ENCODE peak calls at places on chromosome 16, in ten cellular contexts. R is right cardiac atrium; Y is left lung; V is left ventricle myocardium inferior; C is cardiac muscle cell; E is CD8-positive, alpha-beta memory T cell; N is endodermal cell; X is neural progenitor cell; D is tibial artery; B is SJSA1. J is an unnamed sample.

GRCh38 chr16:86910146-86910805 is 331.9 kb downstream of the FOXL1 start:
- DNase-seq in N (no peak), V (no peak), R (no peak), X (no peak), E (no peak), C (no peak), B (peak; percentile 77), D (no peak), Y (no peak), J (no peak)

GRCh38 chr16:30699615-30700099 is 686 bp downstream of the SRCAP start:
- DNase-seq in B (no peak), Y (no peak), E (no peak), C (no peak), V (no peak), X (no peak), R (no peak), D (no peak), N (no peak), J (no peak)

GRCh38 chr16:82412770-82413169 is 214.0 kb upstream of the CDH13 start:
- DNase-seq in B (no peak), D (no peak), R (no peak), C (no peak), V (no peak), N (no peak), X (no peak), E (no peak), Y (no peak), J (no peak)

GRCh38 chr16:24626251-24626650 is 86.9 kb downstream of the RBBP6 start:
- DNase-seq in X (no peak), C (peak; percentile 74), E (no peak), V (no peak), B (no peak), D (no peak), Y (no peak), R (no peak), N (no peak), J (no peak)

GRCh38 chr16:48524348-48525200 is 85.4 kb downstream of the N4BP1 start:
- DNase-seq in V (no peak), B (no peak), C (no peak), X (no peak), R (no peak), D (no peak), Y (no peak), E (no peak), N (no peak), J (no peak)

GRCh38 chr16:81143921-81144471 is 47.8 kb upstream of the GCSH start:
- DNase-seq in Y (no peak), N (no peak), V (no peak), X (no peak), C (no peak), E (no peak), B (no peak), D (no peak), R (no peak), J (no peak)

GRCh38 chr16:27770271-27771196 is 220.6 kb downstream of the KATNIP start:
- DNase-seq in V (no peak), R (no peak), B (no peak), C (no peak), E (no peak), D (no peak), Y (no peak), X (no peak), N (no peak), J (no peak)

GRCh38 chr16:27240948-27241531 is 27.5 kb downstream of the NSMCE1 start:
- DNase-seq in R (peak; percentile 14), N (peak; percentile 34), V (no peak), D (no peak), C (peak; percentile 55), X (no peak), E (no peak), Y (no peak), B (no peak), J (no peak)

GRCh38 chr16:47507701-47508100 is 46.6 kb downstream of the PHKB start:
- DNase-seq in R (no peak), C (no peak), Y (no peak), V (no peak), B (no peak), D (no peak), X (no peak), N (no peak), E (no peak), J (no peak)

GRCh38 chr16:68267612-68268405 is 3.5 kb downstream of the SLC7A6 start:
- DNase-seq in Y (no peak), R (no peak), C (no peak), B (no peak), E (no peak), N (peak; percentile 80), X (peak; percentile 54), V (no peak), D (no peak), J (peak; percentile 70)

GRCh38 chr16:88009566-88010342 is 58.5 kb downstream of the BANP start:
- DNase-seq in E (no peak), D (no peak), Y (no peak), R (no peak), C (no peak), V (no peak), X (peak; percentile 59), B (peak; percentile 19), N (no peak), J (no peak)
- H3K27ac ChIP-seq in E (no peak overlapping the region), D (no peak overlapping the region), Y (no peak overlapping the region), R (no peak overlapping the region), C (no peak overlapping the region), V (no peak overlapping the region), X (no peak overlapping the region), B (no peak overlapping the region), N (no peak overlapping the region), J (no peak overlapping the region)

GRCh38 chr16:17347624-17348023 is 123.1 kb downstream of the XYLT1 start:
- DNase-seq in Y (no peak), R (peak; percentile 49), B (no peak), C (no peak), N (no peak), D (no peak), V (peak; percentile 53), X (no peak), E (no peak), J (no peak)

GRCh38 chr16:17348826-17349225 is 121.9 kb downstream of the XYLT1 start:
- DNase-seq in D (no peak), E (no peak), C (no peak), X (no peak), B (no peak), Y (no peak), R (no peak), N (no peak), V (no peak), J (no peak)

GRCh38 chr16:17351471-17352045 is 119.2 kb downstream of the XYLT1 start:
- DNase-seq in E (no peak), C (no peak), N (no peak), D (no peak), X (no peak), R (no peak), B (peak; percentile 81), Y (no peak), V (no peak), J (no peak)

GRCh38 chr16:17348042-17348783 is 122.5 kb downstream of the XYLT1 start:
- DNase-seq in D (no peak), R (no peak), N (no peak), E (no peak), C (no peak), B (no peak), V (no peak), X (no peak), Y (no peak), J (no peak)

DNA sequence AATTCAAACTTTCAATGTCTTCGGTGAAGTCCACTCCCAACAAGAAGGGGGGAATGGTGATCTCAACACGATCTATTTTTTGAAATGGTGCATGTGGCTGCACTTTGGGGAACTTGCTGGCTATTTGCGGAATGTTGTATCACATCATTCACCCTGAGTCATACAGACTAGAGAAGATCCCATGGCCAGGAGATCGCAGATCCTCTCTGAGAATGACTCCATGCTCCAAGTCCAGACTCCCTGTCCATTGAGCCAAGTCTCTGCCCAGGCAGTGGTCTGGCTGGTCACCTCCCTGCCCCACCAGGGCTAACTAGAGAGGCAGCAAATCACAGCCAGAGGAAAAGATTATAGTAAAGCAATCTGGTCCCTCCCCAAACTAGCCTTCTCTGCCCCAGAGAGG is 120.5 kb downstream of the XYLT1 start:
- DNase-seq in Y (no peak), X (no peak), D (no peak), V (no peak), B (no peak), C (no peak), R (no peak), E (no peak), N (no peak), J (no peak)
- H3K27ac ChIP-seq in Y (no peak overlapping the region), X (no peak overlapping the region), D (no peak overlapping the region), V (no peak overlapping the region), B (no peak overlapping the region), C (no peak overlapping the region), R (no peak overlapping the region), E (no peak overlapping the region), N (no peak overlapping the region), J (no peak overlapping the region)

GRCh38 chr16:23401142-23401541 is 51.8 kb downstream of the COG7 start:
- DNase-seq in Y (no peak), N (no peak), D (no peak), E (no peak), C (no peak), R (no peak), V (no peak), B (no peak), X (no peak), J (no peak)
- H3K27ac ChIP-seq in Y (no peak overlapping the region), N (no peak overlapping the region), D (no peak overlapping the region), E (no peak overlapping the region), C (no peak overlapping the region), R (no peak overlapping the region), V (no peak overlapping the region), B (no peak overlapping the region), X (no peak overlapping the region), J (peak overlapping the region; percentile 86)

DNA sequence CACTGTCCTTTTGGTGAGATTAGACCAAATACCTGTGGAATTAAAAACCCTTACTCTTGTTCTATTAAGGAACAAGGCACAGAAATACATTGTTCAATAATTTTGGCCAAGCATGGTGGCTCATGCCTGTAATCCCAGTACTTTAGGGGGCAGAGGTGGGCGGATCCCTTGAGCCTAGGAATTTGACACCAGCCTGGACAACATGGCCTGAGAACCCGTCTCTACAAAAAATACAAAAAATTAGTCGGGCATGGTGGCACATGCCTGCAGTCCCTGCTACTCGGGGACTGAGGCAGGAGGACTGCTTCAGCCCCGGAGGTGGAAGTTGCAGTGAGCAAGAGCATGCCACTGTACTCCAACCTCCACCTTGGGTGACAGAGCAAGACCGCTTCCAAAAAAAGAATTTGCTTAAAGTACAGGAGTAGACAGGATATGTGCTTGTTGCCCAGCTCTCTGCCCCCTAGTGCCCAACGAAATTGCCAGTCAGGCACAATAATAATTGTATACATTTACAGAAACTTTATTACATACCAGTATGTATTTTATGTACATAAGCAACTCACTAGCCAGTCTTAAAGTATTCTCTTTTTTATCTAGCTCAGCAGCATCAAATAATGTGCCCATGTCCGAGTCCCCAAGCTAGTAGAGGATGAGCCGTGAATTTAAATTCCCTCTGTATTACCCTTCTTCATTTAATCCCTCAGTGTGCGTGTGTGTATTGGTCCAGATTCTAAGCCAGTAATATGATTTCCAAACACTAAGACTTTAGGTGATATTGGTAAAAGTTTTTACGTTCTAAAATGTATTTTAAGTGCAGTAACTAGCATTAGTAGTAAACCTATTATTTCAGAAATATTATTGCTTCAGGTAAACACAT is 1.4 kb downstream of the THUMPD1 start:
- DNase-seq in R (no peak), N (no peak), C (peak; percentile 21), V (no peak), Y (no peak), B (peak; percentile 6), D (no peak), X (no peak), E (peak; percentile 3), J (peak; percentile 29)
- H3K27ac ChIP-seq in R (peak overlapping the region; percentile 48), N (no peak overlapping the region), C (peak overlapping the region; percentile 82), V (peak overlapping the region; percentile 97), Y (peak overlapping the region; percentile 93), B (no peak overlapping the region), D (peak overlapping the region; percentile 94), X (no peak overlapping the region), E (peak overlapping the region; percentile 99), J (peak overlapping the region; percentile 91)